ENCODE peak calls at places on chromosome 5, in ten cellular contexts. M, N, Q, F, Z, P, T, E, R and O are unnamed samples.

GRCh38 chr5:126647071-126647470 is 46.3 kb downstream of the PHAX start:
- DNase-seq in P (no peak), Z (no peak), E (no peak), T (no peak), M (no peak), N (no peak), Q (no peak), F (no peak), R (no peak), O (no peak)

GRCh38 chr5:161138751-161139455 is 286.9 kb upstream of the ATP10B start:
- DNase-seq in P (no peak), E (no peak), Q (no peak), Z (no peak), F (no peak), T (no peak), N (no peak), M (no peak), R (peak; percentile 21), O (no peak)

GRCh38 chr5:128532776-128533175 is 5.3 kb downstream of the FBN2 start:
- DNase-seq in F (no peak), R (no peak), M (no peak), P (no peak), Q (no peak), T (no peak), E (no peak), N (no peak), Z (no peak), O (no peak)

GRCh38 chr5:124477577-124477976 is 268.9 kb downstream of the ZNF608 start:
- DNase-seq in Q (no peak), E (peak; percentile 23), T (no peak), R (no peak), P (no peak), M (no peak), Z (no peak), F (no peak), N (no peak), O (no peak)

GRCh38 chr5:155136451-155136850 is 122.9 kb downstream of the KIF4B start:
- DNase-seq in E (no peak), R (no peak), T (no peak), F (no peak), Z (no peak), P (no peak), M (no peak), N (no peak), Q (no peak), O (no peak)

GRCh38 chr5:127988149-127988755 is 95.3 kb upstream of the SLC12A2 start:
- DNase-seq in R (no peak), P (no peak), N (no peak), Z (no peak), F (peak; percentile 88), T (no peak), E (peak; percentile 96), M (no peak), Q (peak; percentile 56), O (no peak)

GRCh38 chr5:4643960-4644359 is 496.2 kb upstream of the ADAMTS16 start:
- DNase-seq in E (no peak), F (no peak), Z (no peak), P (no peak), M (no peak), Q (no peak), T (no peak), N (no peak), R (no peak), O (no peak)

GRCh38 chr5:67089200-67089725 is 107.3 kb downstream of the CD180 start:
- DNase-seq in N (no peak), M (no peak), R (no peak), P (no peak), T (no peak), F (no peak), Q (no peak), Z (no peak), E (peak; percentile 74), O (no peak)

GRCh38 chr5:86968311-86968753 is 299.4 kb upstream of the RASA1 start:
- DNase-seq in E (peak; percentile 74), M (no peak), Q (no peak), R (peak; percentile 50), P (no peak), T (no peak), Z (no peak), F (peak; percentile 46), N (no peak), O (peak; percentile 9)

GRCh38 chr5:133265720-133266575 is 214.1 kb downstream of the HSPA4 start:
- DNase-seq in T (no peak), N (peak; percentile 3), E (no peak), M (no peak), R (no peak), P (no peak), Z (no peak), F (no peak), Q (no peak), O (no peak)

GRCh38 chr5:103469288-103470065 is 93.1 kb downstream of the NUDT12 start:
- DNase-seq in Q (no peak), Z (no peak), R (no peak), T (no peak), N (no peak), M (no peak), F (no peak), P (no peak), E (peak; percentile 41), O (no peak)

GRCh38 chr5:16461782-16462181 is 3.8 kb downstream of the ZNF622 start:
- DNase-seq in Z (no peak), R (no peak), T (no peak), F (no peak), M (no peak), Q (peak; percentile 49), E (peak; percentile 98), P (no peak), N (no peak), O (no peak)

GRCh38 chr5:80516826-80517225 is 28.9 kb downstream of the FAM151B start:
- DNase-seq in N (no peak), F (peak; percentile 42), T (no peak), P (no peak), E (peak; percentile 92), Q (peak; percentile 10), M (no peak), Z (no peak), R (no peak), O (no peak)

GRCh38 chr5:150329881-150330876 is 27.3 kb upstream of the TCOF1 start:
- DNase-seq in R (no peak), T (no peak), Q (no peak), Z (no peak), P (no peak), M (no peak), E (no peak), F (no peak), N (no peak), O (no peak)

GRCh38 chr5:34751807-34752736 is 86.9 kb upstream of the TTC23L start:
- DNase-seq in Q (no peak), N (no peak), P (no peak), Z (no peak), E (no peak), R (no peak), F (no peak), T (no peak), M (no peak), O (no peak)

DNA sequence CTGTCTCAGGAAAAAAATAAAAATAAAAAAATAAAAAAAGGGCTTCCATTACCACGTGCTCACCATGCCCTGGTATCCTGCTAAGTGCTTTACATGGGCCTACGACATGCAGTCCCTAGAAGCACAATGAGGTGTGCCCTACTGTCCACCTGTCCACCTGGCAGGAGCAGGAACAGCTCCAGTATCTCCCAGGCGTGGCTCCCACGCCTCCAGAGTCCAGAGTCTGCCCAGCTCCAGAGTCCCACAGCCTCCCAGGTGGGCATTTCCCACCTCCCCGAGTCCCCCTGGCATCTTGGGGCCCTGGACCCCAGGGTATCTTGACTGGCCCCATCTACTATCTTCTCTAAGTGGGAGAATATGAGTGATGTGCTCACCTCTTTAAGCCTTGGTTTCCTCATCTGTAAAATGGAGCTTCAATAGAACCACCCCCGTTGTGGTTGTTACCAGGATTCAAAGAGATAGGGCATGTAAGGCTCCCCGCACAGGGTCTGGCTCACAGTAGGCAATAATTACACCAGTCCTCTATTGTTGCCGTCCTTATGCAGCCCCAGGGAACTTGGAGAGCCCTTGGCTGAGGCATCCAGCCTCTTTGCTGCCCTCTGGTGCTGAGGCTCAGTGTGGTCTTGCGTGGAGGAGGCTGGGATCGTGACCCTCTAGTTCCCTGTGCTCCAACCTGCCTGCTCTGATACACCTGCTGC is 8.9 kb downstream of the CXCL14 start:
- DNase-seq in R (peak; percentile 57), P (no peak), Q (no peak), E (peak; percentile 67), T (no peak), Z (peak; percentile 45), M (no peak), F (peak; percentile 51), N (peak; percentile 5), O (peak; percentile 72)
- TF ChIP-seq CTCF in R (peak; percentile 69), P (no peak), Q (peak; percentile 72), E (peak; percentile 79), T (no peak), Z (no peak), M (no peak), F (peak; percentile 50), N (no peak), O (peak; percentile 44)

GRCh38 chr5:137738947-137739346 is 3.1 kb upstream of the KLHL3 start:
- DNase-seq in Z (no peak), M (no peak), P (no peak), N (no peak), R (no peak), Q (no peak), E (no peak), T (no peak), F (no peak), O (no peak)
- TF ChIP-seq CTCF in Z (no peak), M (no peak), P (no peak), N (no peak), R (no peak), Q (no peak), E (no peak), T (no peak), F (no peak), O (no peak)

DNA sequence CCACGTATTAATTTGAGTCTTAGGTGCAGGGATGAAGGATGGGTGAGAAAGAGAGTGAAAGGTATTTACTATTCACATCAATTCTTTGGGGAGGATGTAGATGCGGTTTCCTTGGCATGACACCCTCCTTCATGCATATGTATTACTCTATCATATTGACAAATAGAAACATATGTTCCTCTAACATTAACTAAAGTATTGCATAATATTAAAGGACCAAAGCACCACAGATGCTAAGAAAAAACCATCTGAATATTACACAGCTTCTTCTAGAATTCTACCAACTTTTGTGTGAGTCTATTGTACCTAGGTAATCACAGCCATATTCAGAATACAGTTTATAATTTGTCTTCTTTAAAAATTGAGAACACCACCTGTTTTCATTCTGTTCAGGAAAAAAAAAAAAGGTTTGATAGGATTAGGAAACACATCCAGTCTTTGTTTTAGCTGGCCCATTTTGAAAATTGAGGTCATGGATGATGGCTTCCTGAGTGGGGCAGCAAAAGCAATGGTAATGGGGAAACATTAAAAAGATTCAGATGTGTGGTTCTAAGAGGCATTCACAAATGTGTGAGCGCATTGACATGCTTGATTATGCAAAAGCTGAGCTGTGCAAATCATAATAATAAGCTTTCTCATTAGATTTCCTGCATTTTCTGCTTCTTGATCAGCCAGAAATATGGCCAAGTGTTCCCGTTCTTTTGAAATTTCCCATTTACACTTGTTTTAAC is 1011.6 kb upstream of the NUDT12 start:
- DNase-seq in T (no peak), R (no peak), P (no peak), Z (no peak), F (no peak), N (no peak), Q (no peak), M (no peak), E (no peak), O (no peak)
- TF ChIP-seq CTCF in T (no peak), R (no peak), P (no peak), Z (no peak), F (no peak), N (no peak), Q (no peak), M (no peak), E (no peak), O (no peak)

GRCh38 chr5:32585446-32586250 is at the start of gene SUB1:
- DNase-seq in T (peak; percentile 83), F (peak; percentile 92), P (peak; percentile 93), E (peak; percentile 94), Z (peak; percentile 95), R (peak; percentile 97), N (peak; percentile 93), M (peak; percentile 91), Q (peak; percentile 75), O (peak; percentile 80)
- TF ChIP-seq CTCF in T (no peak), F (peak; percentile 13), P (no peak), E (no peak), Z (no peak), R (no peak), N (no peak), M (no peak), Q (no peak), O (no peak)